ENCODE peak calls at places on chromosomes 4 and X, in four cellular contexts. F is A549, L is AG10803, A is SK-N-SH. W is an unnamed sample.

GRCh38 chr4:654526-654845 is 19.6 kb downstream of the ATP5ME start:
- DNase-seq in F (no peak), L (no peak), A (no peak), W (no peak)

GRCh38 chr4:38008493-38009120 is 48.4 kb downstream of the PTTG2 start:
- DNase-seq in F (no peak), L (no peak), A (no peak), W (no peak)

GRCh38 chr4:11543710-11544109 is 115.0 kb upstream of the HS3ST1 start:
- DNase-seq in F (peak), L (no peak), A (no peak), W (peak)

GRCh38 chrX:108347800-108348199 is 90.4 kb downstream of the COL4A6 start:
- DNase-seq in F (no peak), L (no peak), A (no peak), W (no peak)

GRCh38 chrX:135256923-135257322 is 5.1 kb downstream of the ETDA start:
- DNase-seq in F (no peak), L (no peak), A (no peak), W (no peak)

GRCh38 chr4:105677689-105678088 is 30.8 kb downstream of the INTS12 start:
- DNase-seq in F (no peak), L (no peak), A (no peak), W (no peak)

GRCh38 chrX:8189096-8189830 is 18.2 kb upstream of the VCX2 start:
- DNase-seq in F (no peak), L (no peak), A (no peak), W (no peak)

GRCh38 chr4:6017030-6017429 is 1.2 kb downstream of the C4orf50 start:
- DNase-seq in F (no peak), L (no peak), A (no peak), W (no peak)

GRCh38 chrX:28324306-28324705 is 262.9 kb upstream of the IL1RAPL1 start:
- DNase-seq in F (no peak), L (no peak), A (no peak), W (no peak)

DNA sequence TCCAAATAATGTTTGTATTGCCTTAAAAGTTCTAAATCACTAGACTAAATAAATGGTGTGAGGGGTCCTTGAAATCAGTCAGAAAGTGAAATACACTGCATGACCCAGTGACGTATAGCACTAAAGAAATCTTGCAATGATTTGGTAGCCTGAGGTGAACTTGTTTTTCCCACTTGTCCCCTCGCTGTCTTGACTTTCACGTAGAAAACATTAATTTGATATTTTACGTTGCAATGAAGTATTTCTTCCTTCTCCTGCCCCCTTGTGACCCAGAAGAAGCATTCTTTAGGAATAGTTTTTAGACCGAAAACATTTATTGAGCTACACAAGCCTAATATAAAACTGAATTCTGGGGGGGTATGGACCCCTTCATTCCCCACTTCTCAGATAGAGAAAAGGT is 3.7 kb downstream of the KLB start:
- DNase-seq in F (peak), L (peak), A (no peak), W (peak)
- TF ChIP-seq CTCF in F (peak), L (peak), A (peak), W (peak)

DNA sequence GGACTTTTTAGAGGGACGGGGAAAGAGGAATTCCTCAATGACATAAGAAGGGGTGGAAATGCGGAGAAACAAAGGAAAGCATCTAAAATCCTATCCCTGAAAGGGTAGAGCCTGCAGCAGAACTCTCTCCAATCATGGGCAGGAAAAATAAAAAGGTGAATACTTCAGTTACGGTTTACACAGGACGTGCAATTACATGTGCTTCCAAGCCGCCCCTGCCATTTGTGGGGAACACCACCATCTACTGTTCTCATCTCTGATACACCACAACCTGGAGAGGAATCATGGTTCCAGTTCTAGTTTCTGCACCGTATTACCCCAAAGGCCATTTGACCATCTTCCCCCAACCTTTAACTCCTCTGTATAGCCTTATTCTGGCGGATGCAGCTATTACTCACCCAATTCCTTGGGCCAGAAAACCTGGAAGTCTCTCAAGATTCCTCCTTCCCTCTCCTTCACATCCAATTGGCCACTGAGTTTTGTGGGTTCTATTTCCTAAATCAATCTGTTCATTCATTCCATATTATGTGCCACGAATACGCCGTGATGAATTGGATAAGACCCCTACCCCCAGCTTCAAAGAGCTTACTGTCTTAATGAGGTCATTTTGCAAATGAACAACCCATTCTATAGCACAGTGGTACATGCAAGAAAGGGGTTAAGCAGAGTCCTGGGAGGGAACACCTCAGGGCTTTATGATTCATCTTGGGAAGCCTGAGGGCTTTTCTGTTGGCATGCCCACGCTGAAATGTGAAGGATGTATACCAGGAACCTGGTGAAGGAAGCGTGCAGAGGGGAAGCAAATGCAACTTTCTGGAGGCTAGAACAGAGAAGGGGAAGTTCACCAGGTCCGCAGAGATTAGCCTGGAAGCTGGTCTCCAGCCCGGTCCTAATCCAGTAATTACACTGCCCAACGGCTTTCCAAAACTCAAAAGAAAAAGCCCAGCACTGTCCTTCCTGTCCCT is 1.4 kb upstream of the MSL3 start:
- DNase-seq in F (no peak), L (no peak), A (no peak), W (peak)
- H3K4me3 ChIP-seq in F (no peak), L (no peak), A (peak), W (peak)

GRCh38 chrX:142828129-142828528 is 197.6 kb upstream of the SPANXN4 start:
- DNase-seq in F (no peak), L (no peak), A (no peak), W (no peak)
- TF ChIP-seq CTCF in F (no peak), L (no peak), A (no peak), W (no peak)

DNA sequence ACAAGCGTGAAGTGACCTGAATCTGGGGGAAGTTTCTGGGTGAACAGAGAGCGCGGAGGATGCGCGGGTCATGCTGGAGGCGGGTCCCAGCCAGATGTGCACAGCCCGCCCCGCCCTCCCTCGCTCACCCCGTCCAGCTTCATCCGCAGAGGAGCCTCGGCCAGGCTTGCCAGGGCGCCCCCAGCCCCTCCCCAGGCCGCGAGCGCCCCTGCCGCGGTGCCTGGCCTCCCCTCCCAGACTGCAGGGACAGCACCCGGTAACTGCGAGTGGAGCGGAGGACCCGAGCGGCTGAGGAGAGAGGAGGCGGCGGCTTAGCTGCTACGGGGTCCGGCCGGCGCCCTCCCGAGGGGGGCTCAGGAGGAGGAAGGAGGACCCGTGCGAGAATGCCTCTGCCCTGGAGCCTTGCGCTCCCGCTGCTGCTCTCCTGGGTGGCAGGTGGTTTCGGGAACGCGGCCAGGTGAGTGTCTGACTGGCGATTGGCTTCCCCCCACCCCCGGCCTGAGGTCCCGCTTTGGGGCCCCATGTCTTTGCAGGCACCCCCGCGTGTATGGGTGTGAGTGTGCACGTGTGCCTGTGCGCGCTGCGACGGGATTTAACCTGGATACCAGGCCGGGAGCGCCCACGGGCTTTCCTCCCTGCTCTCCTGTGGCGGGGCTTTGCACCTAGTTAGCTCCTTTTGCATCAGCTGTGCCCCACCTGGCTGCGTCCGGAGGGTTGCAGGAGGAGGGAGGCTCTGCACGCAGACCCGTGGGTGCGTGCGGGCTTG is at the start of gene EGFL6:
- DNase-seq in F (no peak), L (no peak), A (peak), W (no peak)
- H3K4me3 ChIP-seq in F (peak), L (no peak), A (no peak), W (peak)

GRCh38 chrX:120668357-120668756 is 38.5 kb upstream of the C1GALT1C1 start:
- DNase-seq in F (no peak), L (no peak), A (no peak), W (no peak)

GRCh38 chrX:120660638-120661037 is 30.8 kb upstream of the C1GALT1C1 start:
- DNase-seq in F (no peak), L (peak), A (no peak), W (peak)

GRCh38 chrX:120664081-120664480 is 34.2 kb upstream of the C1GALT1C1 start:
- DNase-seq in F (peak), L (peak), A (no peak), W (peak)
- TF ChIP-seq CTCF in F (peak), L (peak), A (peak), W (no peak)

GRCh38 chr4:113444386-113444785 is 317.2 kb downstream of the CAMK2D start:
- DNase-seq in F (no peak), L (peak), A (no peak), W (peak)

GRCh38 chr4:113447061-113447460 is 314.5 kb downstream of the CAMK2D start:
- DNase-seq in F (no peak), L (no peak), A (no peak), W (peak)

GRCh38 chr4:113442821-113443220 is 318.7 kb downstream of the CAMK2D start:
- DNase-seq in F (no peak), L (no peak), A (no peak), W (no peak)

GRCh38 chr4:113446019-113446418 is 315.5 kb downstream of the CAMK2D start:
- DNase-seq in F (peak), L (peak), A (no peak), W (peak)

DNA sequence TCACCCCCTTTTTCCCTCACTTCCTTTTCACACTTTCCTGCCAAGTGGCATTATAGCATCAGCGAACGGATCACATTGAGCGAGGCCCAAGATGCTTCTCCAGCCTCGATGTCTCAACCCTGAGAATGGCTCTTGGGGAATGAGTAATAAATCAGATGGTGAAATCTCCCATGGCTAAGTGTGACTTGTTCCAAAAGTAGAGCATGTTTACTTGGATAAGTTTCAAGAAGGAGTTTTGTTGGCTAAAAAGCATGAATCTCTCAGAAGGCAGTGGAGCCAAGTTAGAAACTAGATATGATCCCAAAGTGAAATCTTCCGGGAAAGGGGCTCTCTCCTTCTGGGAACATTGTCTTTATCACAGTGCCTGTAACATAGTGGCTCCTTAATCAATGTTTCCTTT is 316.3 kb downstream of the CAMK2D start:
- DNase-seq in F (peak), L (peak), A (no peak), W (peak)
- H3K4me3 ChIP-seq in F (no peak), L (no peak), A (peak), W (no peak)

DNA sequence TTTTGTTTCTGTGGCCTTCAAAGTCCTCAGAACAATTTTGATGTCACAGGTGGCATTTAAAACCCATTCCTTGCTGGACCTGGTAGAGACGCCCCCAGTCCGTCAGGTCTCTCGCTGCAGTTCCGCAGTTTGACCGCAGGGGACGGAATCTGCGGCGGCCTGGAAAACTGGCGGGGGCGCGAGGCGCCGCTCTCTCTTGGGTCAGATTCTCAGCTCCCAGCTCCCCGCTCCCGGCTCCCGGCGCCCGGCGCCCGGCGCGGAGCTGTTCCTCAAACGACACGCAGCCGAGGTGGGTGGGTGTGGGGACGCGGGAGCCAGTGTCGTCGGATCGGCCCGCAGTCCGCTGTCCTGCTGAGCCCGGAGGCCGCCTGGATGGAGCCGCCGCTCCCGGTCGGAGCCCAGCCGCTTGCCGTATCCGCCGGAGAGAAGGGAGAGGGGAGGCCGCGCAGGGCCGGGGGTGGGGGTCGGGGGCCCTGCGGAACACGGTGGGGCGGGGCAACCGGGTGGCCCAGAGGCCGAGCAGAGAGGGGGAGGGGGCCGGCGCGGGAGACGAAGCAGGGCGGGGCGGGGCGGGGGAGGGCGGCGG is at the start of gene OCRL:
- DNase-seq in F (peak), L (peak), A (peak), W (peak)
- TF ChIP-seq CTCF in F (peak), L (peak), A (peak), W (peak)